ENCODE peak calls at places on chromosomes 11 and 22, in ten cellular contexts. L, M, H, T, N, B, J, A, Q and E are unnamed samples.

GRCh38 chr11:70415176-70415575 is 16.8 kb downstream of the CTTN start:
- DNase-seq in L (no peak), B (no peak), M (no peak), T (peak), Q (no peak), N (no peak), J (no peak), A (no peak), H (no peak), E (no peak)

GRCh38 chr11:130418210-130418609 is 10.2 kb downstream of the ADAMTS8 start:
- DNase-seq in Q (no peak), H (no peak), T (no peak), A (no peak), J (no peak), L (no peak), B (no peak), N (no peak), M (no peak), E (no peak)

GRCh38 chr11:10379022-10379421 is 74.1 kb downstream of the ADM start:
- DNase-seq in T (no peak), B (peak), M (peak), L (no peak), A (no peak), H (no peak), J (no peak), N (no peak), Q (no peak), E (no peak)

GRCh38 chr11:73528877-73529530 is 68.9 kb downstream of the FAM168A start:
- DNase-seq in A (no peak), B (no peak), J (no peak), N (no peak), H (no peak), T (no peak), L (no peak), M (no peak), Q (no peak), E (no peak)

GRCh38 chr11:76885390-76886097 is 24.8 kb downstream of the ACER3 start:
- DNase-seq in T (peak), M (peak), N (peak), Q (no peak), J (no peak), H (no peak), B (no peak), A (no peak), L (no peak), E (no peak)

GRCh38 chr22:47624277-47625012 is 862.0 kb downstream of the TBC1D22A start:
- DNase-seq in N (no peak), J (no peak), M (no peak), Q (no peak), H (no peak), T (no peak), L (no peak), B (no peak), A (no peak), E (no peak)

GRCh38 chr22:19522190-19522880 is 1.9 kb downstream of the CLDN5 start:
- DNase-seq in T (no peak), J (no peak), L (peak), B (no peak), Q (peak), N (no peak), M (no peak), A (no peak), H (no peak), E (no peak)

GRCh38 chr11:128492903-128493569 is 94.3 kb downstream of the ETS1 start:
- DNase-seq in Q (no peak), T (no peak), M (no peak), B (no peak), L (no peak), N (no peak), H (no peak), A (no peak), J (no peak), E (no peak)

GRCh38 chr22:23037429-23038333 is 32.6 kb upstream of the GNAZ start:
- DNase-seq in T (no peak), B (no peak), M (no peak), J (no peak), H (no peak), N (no peak), A (no peak), Q (no peak), L (no peak), E (no peak)

GRCh38 chr11:64331569-64332371 is 8.2 kb upstream of the CCDC88B start:
- DNase-seq in N (peak), M (peak), T (peak), Q (no peak), A (peak), J (peak), B (no peak), L (no peak), H (peak), E (peak)

GRCh38 chr11:45089845-45090499 is 56.5 kb upstream of the PRDM11 start:
- DNase-seq in N (no peak), B (peak), H (no peak), A (no peak), Q (no peak), J (no peak), L (no peak), M (no peak), T (peak), E (no peak)

GRCh38 chr11:2687782-2688191 is 12.0 kb downstream of the KCNQ1OT1 start:
- DNase-seq in T (no peak), N (no peak), L (no peak), Q (no peak), M (no peak), J (no peak), A (peak), B (no peak), H (no peak), E (no peak)

GRCh38 chr11:66330931-66331330 is 5.3 kb downstream of the RIN1 start:
- DNase-seq in Q (no peak), T (no peak), B (no peak), M (no peak), H (peak), A (no peak), L (no peak), N (no peak), J (no peak), E (no peak)